ENCODE peak calls at places on chromosomes 6 and 20, in seven cellular contexts. One of them, this sample, is unnamed. For H3K4me1, the result is how much of the 10 kb centered on the place peaks cover.

GRCh38 chr6:161200610-161201201 is 73.2 kb downstream of the AGPAT4 start:
- DNase-seq in transverse colon: no peak
- DNase-seq in heart left ventricle: no peak
- DNase-seq in ovary: no peak
- DNase-seq in sigmoid colon: no peak
- DNase-seq in esophagus squamous epithelium: no peak
- DNase-seq in adrenal gland: no peak
- DNase-seq in this sample: no peak

GRCh38 chr6:151009576-151009975 is 144.1 kb downstream of the MTHFD1L start:
- DNase-seq in transverse colon: no peak
- DNase-seq in heart left ventricle: no peak
- DNase-seq in ovary: no peak
- DNase-seq in sigmoid colon: no peak
- DNase-seq in esophagus squamous epithelium: no peak
- DNase-seq in adrenal gland: no peak
- DNase-seq in this sample: no peak

GRCh38 chr6:21856844-21857243 is 263.3 kb downstream of the SOX4 start:
- DNase-seq in transverse colon: no peak
- DNase-seq in heart left ventricle: no peak
- DNase-seq in ovary: no peak
- DNase-seq in sigmoid colon: no peak
- DNase-seq in esophagus squamous epithelium: no peak
- DNase-seq in adrenal gland: no peak
- DNase-seq in this sample: no peak

GRCh38 chr6:22053385-22053997 is 243.3 kb downstream of the PRL start:
- DNase-seq in transverse colon: no peak
- DNase-seq in heart left ventricle: no peak
- DNase-seq in ovary: no peak
- DNase-seq in sigmoid colon: no peak
- DNase-seq in esophagus squamous epithelium: no peak
- DNase-seq in adrenal gland: no peak
- DNase-seq in this sample: no peak

GRCh38 chr6:149933461-149933860 is 8.4 kb upstream of the ULBP2 start:
- DNase-seq in transverse colon: no peak
- DNase-seq in heart left ventricle: no peak
- DNase-seq in ovary: no peak
- DNase-seq in sigmoid colon: no peak
- DNase-seq in esophagus squamous epithelium: no peak
- DNase-seq in adrenal gland: no peak
- DNase-seq in this sample: no peak

GRCh38 chr6:14799928-14800327 is 445.9 kb upstream of the JARID2 start:
- DNase-seq in transverse colon: peak
- DNase-seq in heart left ventricle: peak
- DNase-seq in ovary: peak
- DNase-seq in sigmoid colon: peak
- DNase-seq in esophagus squamous epithelium: no peak
- DNase-seq in adrenal gland: peak
- DNase-seq in this sample: peak

GRCh38 chr6:134750669-134751068 is 199.2 kb downstream of the ALDH8A1 start:
- DNase-seq in transverse colon: no peak
- DNase-seq in heart left ventricle: no peak
- DNase-seq in ovary: no peak
- DNase-seq in sigmoid colon: no peak
- DNase-seq in esophagus squamous epithelium: no peak
- DNase-seq in adrenal gland: no peak
- DNase-seq in this sample: no peak

GRCh38 chr6:25369450-25370086 is 90.4 kb downstream of the CARMIL1 start:
- DNase-seq in transverse colon: peak
- DNase-seq in heart left ventricle: peak
- DNase-seq in ovary: no peak
- DNase-seq in sigmoid colon: no peak
- DNase-seq in esophagus squamous epithelium: no peak
- DNase-seq in adrenal gland: no peak
- DNase-seq in this sample: no peak

GRCh38 chr6:105043979-105044378 is 87.1 kb downstream of the LIN28B start:
- DNase-seq in transverse colon: no peak
- DNase-seq in heart left ventricle: no peak
- DNase-seq in ovary: no peak
- DNase-seq in sigmoid colon: no peak
- DNase-seq in esophagus squamous epithelium: no peak
- DNase-seq in adrenal gland: no peak
- DNase-seq in this sample: no peak

DNA sequence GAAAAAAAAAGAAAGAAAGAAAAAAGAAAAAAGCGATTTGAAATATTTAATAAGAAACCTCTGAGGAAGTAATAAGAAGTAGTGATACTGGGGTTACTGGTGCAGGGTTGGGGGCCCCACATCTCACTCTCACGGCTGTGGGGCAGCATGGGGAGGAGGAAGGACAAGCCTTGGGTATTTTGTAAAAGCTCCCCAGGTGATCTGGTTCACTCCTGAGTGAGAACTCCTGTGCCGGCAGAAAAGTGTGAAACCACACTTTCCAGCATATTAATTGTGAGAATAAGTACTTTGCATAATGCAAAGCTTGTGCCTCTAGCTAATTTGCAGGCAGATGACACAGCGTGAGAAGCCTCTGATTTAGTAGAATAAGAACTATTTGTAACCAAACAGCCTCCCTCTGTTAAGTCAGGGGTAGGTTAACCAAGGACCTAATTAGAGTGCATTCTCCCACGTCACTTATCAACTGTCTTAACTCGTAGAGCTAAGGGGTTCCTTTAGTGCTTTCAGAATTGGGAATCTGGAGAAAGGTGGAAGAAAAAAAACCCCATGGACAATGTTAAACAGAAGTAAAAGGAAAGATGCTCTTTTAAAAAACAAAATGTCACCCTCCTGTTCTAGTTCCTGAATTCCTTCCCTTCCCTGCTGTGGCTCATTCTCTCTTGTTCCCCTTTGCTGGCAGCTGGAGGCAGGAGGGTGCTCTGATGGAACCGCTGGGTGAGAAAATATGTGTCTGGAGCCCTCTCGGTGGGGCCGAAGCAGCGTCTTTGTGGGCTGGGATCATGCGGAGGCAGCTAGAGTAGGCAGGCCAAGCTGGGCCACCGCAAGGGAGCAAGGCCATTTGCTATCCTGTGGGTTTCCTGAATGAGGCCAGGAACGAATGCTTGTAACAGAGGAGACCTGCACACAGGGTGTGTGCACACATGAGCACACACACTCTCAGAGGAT is 108.7 kb downstream of the FYN start:
- DNase-seq in transverse colon: peak
- DNase-seq in heart left ventricle: no peak
- DNase-seq in ovary: no peak
- DNase-seq in sigmoid colon: no peak
- DNase-seq in esophagus squamous epithelium: no peak
- DNase-seq in adrenal gland: no peak
- DNase-seq in this sample: no peak
- H3K4me1 ChIP-seq in transverse colon: under half
- H3K4me1 ChIP-seq in heart left ventricle: half or more
- H3K4me1 ChIP-seq in ovary: under half
- H3K4me1 ChIP-seq in sigmoid colon: half or more
- H3K4me1 ChIP-seq in esophagus squamous epithelium: under half
- H3K4me1 ChIP-seq in adrenal gland: under half
- H3K4me1 ChIP-seq in this sample: under half

DNA sequence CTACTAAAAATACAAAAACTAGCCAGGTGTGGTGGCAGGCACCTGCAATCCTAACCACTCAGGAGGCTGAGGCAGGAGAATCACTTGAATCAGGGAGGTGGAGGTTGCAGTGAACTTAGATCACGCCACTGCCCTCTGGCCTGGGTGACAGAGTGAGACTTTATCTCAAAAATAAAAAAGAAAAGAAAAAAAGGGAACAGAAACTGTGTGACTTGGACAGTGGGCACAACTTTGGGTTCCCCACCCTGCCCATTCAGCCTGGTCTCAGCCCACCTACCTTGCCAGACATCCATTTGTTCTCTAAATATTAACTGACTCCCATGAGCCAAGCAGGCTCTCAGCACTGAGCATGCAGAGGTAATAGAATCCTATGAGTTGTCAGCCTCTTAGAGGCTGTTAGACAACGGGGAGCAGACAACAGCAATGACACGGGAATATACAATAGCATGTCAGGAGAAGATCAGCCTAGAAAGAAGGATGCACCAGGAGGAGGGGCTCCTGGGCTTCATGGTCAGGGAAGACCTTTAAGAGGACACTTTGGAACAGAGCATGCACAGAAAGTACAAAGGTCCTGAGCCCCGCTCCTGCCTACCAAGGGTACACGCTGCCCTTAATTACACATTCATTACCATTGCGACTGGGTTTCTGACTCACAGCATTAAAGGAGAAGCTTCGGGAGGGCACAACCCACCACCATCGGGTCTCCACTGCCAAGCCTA is 20.0 kb downstream of the FAM209B start:
- DNase-seq in transverse colon: no peak
- DNase-seq in heart left ventricle: no peak
- DNase-seq in ovary: no peak
- DNase-seq in sigmoid colon: no peak
- DNase-seq in esophagus squamous epithelium: no peak
- DNase-seq in adrenal gland: no peak
- DNase-seq in this sample: no peak
- TF ChIP-seq POLR2A in transverse colon: no peak
- TF ChIP-seq POLR2A in heart left ventricle: no peak
- TF ChIP-seq POLR2A in ovary: no peak
- TF ChIP-seq POLR2A in sigmoid colon: no peak
- TF ChIP-seq POLR2A in esophagus squamous epithelium: no peak
- TF ChIP-seq POLR2A in adrenal gland: no peak
- TF ChIP-seq POLR2A in this sample: no peak

GRCh38 chr6:39819676-39820075 is 27.5 kb downstream of the DAAM2 start:
- DNase-seq in transverse colon: no peak
- DNase-seq in heart left ventricle: no peak
- DNase-seq in ovary: no peak
- DNase-seq in sigmoid colon: no peak
- DNase-seq in esophagus squamous epithelium: no peak
- DNase-seq in adrenal gland: no peak
- DNase-seq in this sample: no peak

GRCh38 chr6:39820553-39820952 is 28.4 kb downstream of the DAAM2 start:
- DNase-seq in transverse colon: no peak
- DNase-seq in heart left ventricle: no peak
- DNase-seq in ovary: no peak
- DNase-seq in sigmoid colon: no peak
- DNase-seq in esophagus squamous epithelium: no peak
- DNase-seq in adrenal gland: no peak
- DNase-seq in this sample: no peak

GRCh38 chr6:39819226-39819625 is 27.1 kb downstream of the DAAM2 start:
- DNase-seq in transverse colon: no peak
- DNase-seq in heart left ventricle: no peak
- DNase-seq in ovary: no peak
- DNase-seq in sigmoid colon: no peak
- DNase-seq in esophagus squamous epithelium: no peak
- DNase-seq in adrenal gland: no peak
- DNase-seq in this sample: no peak

GRCh38 chr6:39816744-39817143 is 24.6 kb downstream of the DAAM2 start:
- DNase-seq in transverse colon: no peak
- DNase-seq in heart left ventricle: no peak
- DNase-seq in ovary: peak
- DNase-seq in sigmoid colon: peak
- DNase-seq in esophagus squamous epithelium: no peak
- DNase-seq in adrenal gland: no peak
- DNase-seq in this sample: no peak

GRCh38 chr6:39818695-39819094 is 26.5 kb downstream of the DAAM2 start:
- DNase-seq in transverse colon: no peak
- DNase-seq in heart left ventricle: no peak
- DNase-seq in ovary: no peak
- DNase-seq in sigmoid colon: no peak
- DNase-seq in esophagus squamous epithelium: no peak
- DNase-seq in adrenal gland: no peak
- DNase-seq in this sample: no peak
- H3K4me1 ChIP-seq in transverse colon: under half
- H3K4me1 ChIP-seq in heart left ventricle: under half
- H3K4me1 ChIP-seq in ovary: under half
- H3K4me1 ChIP-seq in sigmoid colon: half or more
- H3K4me1 ChIP-seq in esophagus squamous epithelium: under half
- H3K4me1 ChIP-seq in adrenal gland: under half
- H3K4me1 ChIP-seq in this sample: under half

GRCh38 chr6:83812595-83812994 is 40.6 kb upstream of the RIPPLY2 start:
- DNase-seq in transverse colon: no peak
- DNase-seq in heart left ventricle: no peak
- DNase-seq in ovary: no peak
- DNase-seq in sigmoid colon: no peak
- DNase-seq in esophagus squamous epithelium: no peak
- DNase-seq in adrenal gland: no peak
- DNase-seq in this sample: no peak

DNA sequence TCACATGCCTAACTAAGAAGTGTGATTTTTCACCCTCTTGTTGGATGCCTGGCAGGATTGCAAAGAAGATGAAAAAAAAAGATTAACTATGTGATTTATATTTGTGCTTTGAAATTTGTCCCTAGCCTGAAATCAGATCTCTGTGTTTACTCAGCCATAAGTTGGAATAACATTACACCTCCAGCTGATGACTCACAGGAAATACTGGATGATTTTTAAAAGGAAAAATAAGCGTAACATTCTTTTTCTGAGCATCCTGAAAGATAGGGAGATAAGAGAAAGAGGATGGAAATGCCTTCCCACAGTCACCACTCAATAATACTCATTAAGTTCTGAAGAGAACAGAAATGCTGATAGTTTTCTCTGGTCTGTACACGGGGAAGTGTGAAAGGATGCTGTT is 37.5 kb upstream of the RIPPLY2 start:
- DNase-seq in transverse colon: no peak
- DNase-seq in heart left ventricle: no peak
- DNase-seq in ovary: no peak
- DNase-seq in sigmoid colon: no peak
- DNase-seq in esophagus squamous epithelium: no peak
- DNase-seq in adrenal gland: no peak
- DNase-seq in this sample: no peak
- TF ChIP-seq POLR2A in transverse colon: no peak
- TF ChIP-seq POLR2A in heart left ventricle: no peak
- TF ChIP-seq POLR2A in ovary: no peak
- TF ChIP-seq POLR2A in sigmoid colon: no peak
- TF ChIP-seq POLR2A in esophagus squamous epithelium: no peak
- TF ChIP-seq POLR2A in adrenal gland: no peak
- TF ChIP-seq POLR2A in this sample: no peak

DNA sequence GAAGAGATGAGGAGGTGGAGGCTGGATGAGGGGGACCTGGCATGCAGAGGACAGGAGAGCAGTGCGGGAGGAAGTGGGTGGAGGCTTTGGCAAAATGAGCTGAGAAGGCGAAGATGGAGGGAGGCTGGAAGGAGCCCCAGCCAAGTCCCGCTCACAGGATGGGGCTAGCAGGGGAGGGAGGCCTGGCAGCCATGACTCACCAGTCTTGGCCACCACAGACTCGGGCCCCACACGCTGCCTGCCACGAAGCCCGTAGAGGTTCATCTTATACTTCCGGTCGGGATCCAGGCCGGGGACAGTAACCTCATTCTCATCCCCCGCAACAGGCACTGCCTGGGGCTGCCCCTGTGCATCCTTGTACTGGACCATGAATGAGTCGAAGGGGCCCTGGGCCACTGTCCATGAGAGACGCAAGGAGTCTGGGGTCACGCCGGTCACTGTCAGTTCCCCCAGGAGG is 27.9 kb downstream of the TNXB start:
- DNase-seq in transverse colon: peak
- DNase-seq in heart left ventricle: peak
- DNase-seq in ovary: peak
- DNase-seq in sigmoid colon: peak
- DNase-seq in esophagus squamous epithelium: no peak
- DNase-seq in adrenal gland: peak
- DNase-seq in this sample: no peak
- H3K4me1 ChIP-seq in transverse colon: under half
- H3K4me1 ChIP-seq in heart left ventricle: under half
- H3K4me1 ChIP-seq in ovary: under half
- H3K4me1 ChIP-seq in sigmoid colon: under half
- H3K4me1 ChIP-seq in esophagus squamous epithelium: under half
- H3K4me1 ChIP-seq in adrenal gland: under half
- H3K4me1 ChIP-seq in this sample: under half